ENCODE peak calls at places on chromosome 11, in ten cellular contexts. E is HFF-Myc, D is lung, X is stomach, L is fibroblast of pulmonary artery, W is GM23248, I is skeletal muscle cell, Y is uterus, Z is Karpas-422, T is cardiac fibroblast. V is an unnamed sample.

GRCh38 chr11:44564653-44565007 is 833 bp upstream of the CD82 start:
- DNase-seq in W (peak), X (peak), I (peak), L (peak), D (peak), T (peak), Z (no peak), E (no peak), Y (no peak), V (peak)

GRCh38 chr11:88312665-88313064 is 24.9 kb downstream of the CTSC start:
- DNase-seq in Z (no peak), Y (no peak), I (no peak), L (peak), D (no peak), T (peak), E (no peak), W (peak), X (no peak), V (peak)

GRCh38 chr11:134014502-134014901 is 54.4 kb upstream of the JAM3 start:
- DNase-seq in I (no peak), L (peak), T (no peak), E (no peak), Z (peak), X (no peak), Y (no peak), D (no peak), W (peak), V (no peak)

GRCh38 chr11:57474017-57474750 is 13.9 kb downstream of the RTN4RL2 start:
- DNase-seq in W (peak), I (no peak), L (no peak), E (no peak), T (no peak), Z (no peak), Y (no peak), D (no peak), X (no peak), V (peak)

GRCh38 chr11:120001161-120002135 is 136.5 kb downstream of the TRIM29 start:
- DNase-seq in L (no peak), X (no peak), I (no peak), Z (no peak), D (no peak), E (no peak), T (no peak), W (no peak), Y (no peak), V (no peak)

GRCh38 chr11:77547863-77548551 is 41.7 kb upstream of the AQP11 start:
- DNase-seq in L (peak), D (no peak), X (no peak), Y (peak), E (peak), Z (peak), I (peak), T (peak), W (peak), V (peak)

GRCh38 chr11:112513936-112514716 is 253.5 kb upstream of the PLET1 start:
- DNase-seq in T (no peak), D (no peak), W (no peak), I (no peak), Y (no peak), Z (no peak), X (no peak), L (no peak), E (no peak), V (no peak)

GRCh38 chr11:21514298-21514697 is 678.6 kb upstream of the ANO5 start:
- DNase-seq in T (no peak), E (no peak), L (no peak), Y (no peak), D (no peak), W (peak), I (no peak), X (no peak), Z (peak), V (no peak)

GRCh38 chr11:45092901-45093760 is 53.3 kb upstream of the PRDM11 start:
- DNase-seq in E (no peak), W (peak), Y (peak), T (peak), X (peak), D (no peak), L (peak), I (no peak), Z (no peak), V (peak)

GRCh38 chr11:105181521-105181920 is 42.0 kb upstream of the CARD18 start:
- DNase-seq in X (no peak), I (peak), L (peak), Y (no peak), W (peak), E (no peak), D (no peak), T (peak), Z (no peak), V (peak)

GRCh38 chr11:46895821-46896220 is 22.5 kb downstream of the LRP4 start:
- DNase-seq in T (no peak), X (peak), D (peak), L (no peak), Y (no peak), E (no peak), Z (no peak), W (peak), I (no peak), V (no peak)

GRCh38 chr11:72111803-72112540 is 523 bp downstream of the ANAPC15 start:
- DNase-seq in T (peak), X (peak), Z (peak), E (peak), I (peak), L (peak), Y (peak), W (peak), D (peak), V (peak)

DNA sequence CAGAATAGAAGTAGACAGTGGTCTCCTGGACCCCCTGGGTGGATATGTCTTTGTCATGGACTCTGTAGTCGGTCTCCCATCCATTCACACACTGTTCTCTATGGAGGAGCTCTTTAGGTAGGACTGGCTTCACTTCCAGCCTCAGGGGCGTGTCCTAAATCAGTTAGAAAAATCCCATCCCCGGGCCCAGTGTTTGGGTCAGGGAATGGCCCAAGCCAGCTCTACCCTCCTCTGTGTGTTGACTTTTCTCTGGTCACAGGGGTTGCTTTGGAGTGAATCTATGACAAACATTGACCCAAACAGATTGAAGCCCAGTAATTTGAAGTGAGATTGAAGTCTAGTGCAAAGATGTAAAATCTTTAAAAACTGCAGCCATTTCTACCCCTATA is 34.0 kb downstream of the WEE1 start:
- DNase-seq in T (no peak), Z (peak), Y (no peak), E (no peak), I (no peak), L (no peak), D (no peak), W (no peak), X (no peak), V (no peak)
- H3K4me3 ChIP-seq in T (no peak), Z (no peak), Y (no peak), E (no peak), I (no peak), L (no peak), D (no peak), W (no peak), X (no peak), V (no peak)

GRCh38 chr11:69906453-69906907 is 87.3 kb upstream of the FGF3 start:
- DNase-seq in E (no peak), X (no peak), T (no peak), Z (no peak), Y (no peak), L (no peak), I (no peak), D (no peak), W (no peak), V (no peak)

GRCh38 chr11:69904331-69905201 is 85.3 kb upstream of the FGF3 start:
- DNase-seq in T (no peak), I (no peak), D (no peak), E (no peak), X (no peak), W (no peak), Z (no peak), L (no peak), Y (no peak), V (no peak)

GRCh38 chr11:69907611-69908010 is 88.4 kb upstream of the FGF3 start:
- DNase-seq in I (no peak), T (no peak), E (no peak), L (no peak), X (no peak), D (no peak), W (no peak), Y (no peak), Z (no peak), V (no peak)

GRCh38 chr11:69905202-69905535 is 86.0 kb upstream of the FGF3 start:
- DNase-seq in L (no peak), T (no peak), D (no peak), X (no peak), W (no peak), I (no peak), E (no peak), Y (no peak), Z (no peak), V (no peak)

DNA sequence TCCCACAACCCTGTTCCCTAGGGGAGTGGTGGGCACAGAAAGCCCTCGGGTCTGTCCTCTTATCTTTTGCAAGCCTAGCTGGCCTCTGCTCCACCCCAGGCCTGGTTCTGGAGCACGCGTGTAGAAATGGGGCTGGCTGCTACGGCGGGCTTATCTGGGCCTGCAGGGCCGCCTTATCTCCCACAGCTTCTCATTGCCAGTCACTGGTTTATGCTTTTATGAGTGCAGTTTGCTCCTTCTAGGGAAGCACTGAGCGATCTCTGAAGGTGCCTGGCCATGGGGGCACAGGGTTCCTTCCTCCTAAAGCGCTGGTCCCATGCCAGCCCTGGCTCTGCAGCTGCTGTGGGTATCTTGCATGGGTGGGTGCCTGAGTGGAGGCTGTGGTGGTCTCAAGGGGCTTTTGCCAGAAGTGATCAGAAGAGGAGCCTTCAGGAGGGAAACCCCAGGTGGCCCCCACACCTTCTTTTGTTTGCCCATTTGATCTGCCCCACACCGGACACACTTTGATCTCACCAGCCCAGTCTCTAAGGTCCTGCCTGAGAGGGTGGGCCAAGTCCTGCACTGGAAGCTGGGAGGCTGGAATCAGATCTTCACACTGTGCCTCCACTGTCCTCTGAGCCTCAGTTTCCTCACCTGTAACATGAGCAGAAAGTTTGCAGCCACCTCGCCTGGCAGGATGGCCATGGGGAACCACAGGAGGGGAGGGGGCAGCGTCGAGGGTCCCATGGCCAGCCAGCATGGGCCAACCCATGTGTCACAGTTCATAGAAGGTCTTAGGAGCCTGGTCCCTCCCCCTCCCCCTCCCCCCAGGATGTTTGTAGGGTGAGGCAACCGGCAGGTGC is 86.6 kb upstream of the FGF3 start:
- DNase-seq in L (no peak), X (peak), D (no peak), I (no peak), E (no peak), Z (no peak), W (no peak), Y (no peak), T (no peak), V (no peak)
- H3K4me3 ChIP-seq in L (no peak), X (no peak), D (no peak), I (no peak), E (no peak), Z (no peak), W (no peak), Y (no peak), T (no peak), V (no peak)

GRCh38 chr11:13927496-13927895 is 35.0 kb upstream of the SPON1 start:
- DNase-seq in T (no peak), Y (no peak), X (no peak), W (no peak), E (no peak), L (no peak), D (no peak), Z (no peak), I (no peak), V (no peak)
- H3K4me3 ChIP-seq in T (no peak), Y (no peak), X (no peak), W (no peak), E (no peak), L (no peak), D (no peak), Z (no peak), I (no peak), V (no peak)

GRCh38 chr11:2526808-2527381 is 82.1 kb downstream of the KCNQ1 start:
- DNase-seq in D (peak), X (peak), T (no peak), I (no peak), W (peak), Y (peak), E (no peak), L (no peak), Z (peak), V (no peak)
- H3K4me3 ChIP-seq in D (no peak), X (peak), T (no peak), I (no peak), W (no peak), Y (no peak), E (no peak), L (no peak), Z (peak), V (no peak)

DNA sequence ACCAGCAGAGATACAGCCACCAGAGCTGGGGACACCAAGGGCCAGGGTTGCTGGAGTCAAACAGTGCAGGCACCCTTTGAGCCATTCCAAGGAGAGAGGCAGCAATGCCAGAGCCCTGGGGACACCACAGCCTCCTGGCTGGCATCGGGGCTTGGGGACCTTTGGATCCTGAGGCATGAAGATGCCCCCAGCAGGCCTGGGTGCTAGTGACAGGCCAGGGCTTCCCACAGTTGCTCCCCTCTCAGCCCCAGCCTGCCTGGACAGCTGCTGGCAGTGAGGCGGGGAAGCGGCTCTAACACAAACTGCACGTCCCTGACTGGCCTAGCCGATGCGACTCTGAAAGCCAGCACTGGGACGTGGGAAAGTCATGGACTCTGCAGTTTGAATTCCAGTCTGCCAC is 2.7 kb downstream of the CD5 start:
- DNase-seq in X (no peak), W (no peak), T (no peak), I (no peak), Y (no peak), Z (no peak), L (no peak), E (no peak), D (no peak), V (no peak)
- H3K4me3 ChIP-seq in X (no peak), W (no peak), T (no peak), I (no peak), Y (no peak), Z (no peak), L (no peak), E (no peak), D (no peak), V (no peak)

GRCh38 chr11:17547051-17547577 is at the start of gene OTOG:
- DNase-seq in T (peak), L (no peak), Z (no peak), E (no peak), D (no peak), I (no peak), X (no peak), W (no peak), Y (no peak), V (peak)
- H3K4me3 ChIP-seq in T (no peak), L (no peak), Z (no peak), E (no peak), D (no peak), I (no peak), X (no peak), W (no peak), Y (no peak), V (no peak)

DNA sequence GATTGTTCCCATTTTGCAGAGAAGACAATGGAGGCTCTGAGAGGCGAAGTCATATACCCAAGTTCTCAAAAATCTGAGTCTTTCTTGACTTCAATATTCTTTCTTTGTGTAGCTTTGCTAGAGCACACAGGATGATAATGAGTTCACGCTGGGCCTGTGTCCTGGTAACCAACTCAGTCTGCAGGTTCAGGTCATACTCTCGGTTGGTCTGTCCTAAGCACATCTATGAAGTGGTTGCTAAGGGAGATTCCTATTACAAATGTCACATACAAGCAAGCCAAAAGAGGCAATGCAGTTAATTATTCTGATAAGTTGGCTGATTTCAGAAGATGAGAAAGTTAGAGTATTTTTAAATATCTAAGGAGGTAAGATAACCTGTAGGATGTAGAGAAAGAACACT is 481.0 kb downstream of the SOX6 start:
- DNase-seq in D (no peak), W (no peak), L (no peak), I (no peak), E (no peak), Z (no peak), X (no peak), Y (no peak), T (no peak), V (no peak)
- H3K4me3 ChIP-seq in D (no peak), W (no peak), L (no peak), I (no peak), E (no peak), Z (no peak), X (no peak), Y (no peak), T (no peak), V (no peak)

DNA sequence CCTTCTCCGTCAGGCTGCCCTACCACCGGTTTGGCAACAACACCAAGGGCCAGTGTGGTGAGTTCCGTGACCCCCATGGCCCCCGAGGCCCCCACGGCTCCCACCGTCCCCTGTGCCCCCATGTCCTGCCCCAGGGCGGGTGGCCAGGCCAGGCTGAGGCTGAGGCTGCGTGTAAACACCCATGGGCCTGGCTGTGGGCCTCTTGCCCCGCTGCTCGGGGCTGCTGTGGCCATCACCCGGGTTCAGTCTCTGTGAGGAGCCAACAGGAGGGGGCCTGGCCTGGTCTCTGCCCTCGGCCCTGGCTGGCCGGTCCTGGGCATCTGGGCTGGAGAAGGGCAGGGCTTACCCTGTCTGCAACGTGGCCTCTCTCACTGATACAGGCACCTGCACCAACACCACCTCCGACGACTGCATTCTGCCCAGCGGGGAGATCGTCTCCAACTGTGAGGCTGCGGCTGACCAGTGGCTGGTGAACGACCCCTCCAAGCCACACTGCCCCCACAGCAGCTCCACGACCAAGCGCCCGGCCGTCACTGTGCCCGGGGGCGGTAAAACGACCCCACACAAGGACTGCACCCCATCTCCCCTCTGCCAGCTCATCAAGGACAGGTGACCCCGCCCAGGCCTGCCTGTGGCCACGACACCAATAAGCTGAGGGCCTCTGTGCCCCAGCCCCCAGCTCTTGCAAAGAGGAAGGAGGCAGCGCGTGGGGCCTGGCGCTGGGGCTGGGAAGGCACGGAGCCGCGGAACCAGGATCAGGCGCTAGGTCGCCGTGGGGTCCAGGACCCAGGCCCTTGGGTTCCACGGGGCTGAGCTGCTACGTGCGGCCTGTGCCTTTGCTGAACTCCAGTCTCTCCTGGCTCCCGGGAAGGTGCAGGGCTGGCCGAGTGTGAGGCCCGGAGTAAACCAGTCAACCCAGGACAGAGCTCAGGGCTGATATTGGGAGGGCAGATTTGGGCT is 29.0 kb downstream of the MUC2 start:
- DNase-seq in T (no peak), D (no peak), E (no peak), I (no peak), X (no peak), L (no peak), W (no peak), Z (no peak), Y (no peak), V (no peak)
- H3K4me3 ChIP-seq in T (no peak), D (no peak), E (no peak), I (no peak), X (no peak), L (no peak), W (no peak), Z (no peak), Y (no peak), V (no peak)

DNA sequence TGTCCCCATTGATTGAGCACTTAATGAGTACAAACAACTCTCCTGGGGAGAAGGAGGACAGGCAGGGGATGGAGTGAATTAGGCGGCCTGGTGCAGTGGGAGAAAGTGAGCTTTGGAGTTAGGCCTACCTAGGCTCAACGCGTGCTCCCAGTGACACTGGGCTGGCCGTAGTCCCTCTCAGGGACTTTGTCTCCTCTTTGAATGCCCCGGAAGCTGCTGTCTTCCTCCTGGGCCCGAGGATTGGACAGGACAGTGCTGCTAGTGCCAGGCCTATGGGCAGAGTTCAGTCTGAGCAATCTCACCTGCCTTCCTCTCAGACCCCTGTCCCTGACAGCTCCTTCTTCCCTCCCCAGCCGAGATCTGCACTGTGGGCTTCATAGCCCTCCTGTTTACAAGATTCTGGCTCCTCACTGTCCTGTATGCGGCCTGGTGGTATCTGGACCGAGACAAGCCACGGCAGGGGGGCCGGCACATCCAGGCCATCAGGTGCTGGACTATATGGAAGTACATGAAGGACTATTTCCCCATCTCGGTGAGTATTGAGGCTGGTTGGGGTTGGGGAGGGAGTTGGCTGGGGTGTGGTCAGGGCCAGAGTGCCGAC is 2.1 kb downstream of the MOGAT2 start:
- DNase-seq in X (peak), T (no peak), L (no peak), I (no peak), D (no peak), Y (no peak), Z (no peak), E (no peak), W (no peak), V (no peak)
- H3K4me3 ChIP-seq in X (no peak), T (no peak), L (no peak), I (no peak), D (no peak), Y (no peak), Z (no peak), E (no peak), W (no peak), V (no peak)

GRCh38 chr11:66126808-66127555 is 56.9 kb downstream of the PACS1 start:
- DNase-seq in W (peak), L (peak), Y (peak), X (peak), I (peak), T (peak), D (peak), Z (peak), E (no peak), V (peak)
- H3K4me3 ChIP-seq in W (peak), L (no peak), Y (no peak), X (no peak), I (no peak), T (no peak), D (no peak), Z (peak), E (no peak), V (no peak)